ENCODE peak calls at places on chromosomes 3 and 15, in nine cellular contexts. Q, S, H, W, G, U, L, P and V are unnamed samples.

GRCh38 chr15:38144921-38145320 is 107.7 kb upstream of the SPRED1 start:
- DNase-seq in Q (no peak), S (peak), H (no peak), W (no peak), G (no peak), U (no peak), L (peak), P (no peak), V (peak)

GRCh38 chr15:75831806-75832102 is 11.5 kb upstream of the UBE2Q2 start:
- DNase-seq in Q (no peak), S (no peak), H (no peak), W (no peak), G (no peak), U (no peak), L (no peak), P (no peak), V (no peak)

GRCh38 chr3:132730891-132731580 is 8.8 kb upstream of the NPHP3 start:
- DNase-seq in Q (no peak), S (peak), H (no peak), W (no peak), G (no peak), U (no peak), L (peak), P (peak), V (no peak)

GRCh38 chr15:78680416-78681068 is 39.5 kb upstream of the CHRNB4 start:
- DNase-seq in Q (no peak), S (no peak), H (no peak), W (no peak), G (no peak), U (no peak), L (no peak), P (no peak), V (no peak)

GRCh38 chr3:169923189-169923588 is 11.8 kb downstream of the SAMD7 start:
- DNase-seq in Q (peak), S (peak), H (peak), W (no peak), G (peak), U (peak), L (peak), P (no peak), V (no peak)

GRCh38 chr3:51942603-51943450 is 664 bp downstream of the PARP3 start:
- DNase-seq in Q (peak), S (peak), H (peak), W (peak), G (peak), U (peak), L (peak), P (peak), V (peak)

GRCh38 chr15:57555270-57555669 is 36.4 kb upstream of the MYZAP start:
- DNase-seq in Q (no peak), S (no peak), H (no peak), W (no peak), G (no peak), U (no peak), L (peak), P (peak), V (peak)

GRCh38 chr3:179546814-179547241 is 15.9 kb upstream of the ACTL6A start:
- DNase-seq in Q (no peak), S (no peak), H (no peak), W (no peak), G (no peak), U (no peak), L (no peak), P (no peak), V (no peak)

GRCh38 chr3:152921351-152921750 is 86.4 kb downstream of the P2RY1 start:
- DNase-seq in Q (no peak), S (no peak), H (no peak), W (no peak), G (no peak), U (no peak), L (no peak), P (no peak), V (no peak)

GRCh38 chr3:141575879-141576743 is 89.3 kb downstream of the RASA2 start:
- DNase-seq in Q (no peak), S (peak), H (no peak), W (no peak), G (no peak), U (no peak), L (peak), P (peak), V (no peak)

GRCh38 chr3:46669191-46669999 is 24.1 kb downstream of the ALS2CL start:
- DNase-seq in Q (peak), S (no peak), H (no peak), W (peak), G (no peak), U (no peak), L (no peak), P (no peak), V (peak)

GRCh38 chr15:94266789-94267188 is 35.4 kb downstream of the MCTP2 start:
- DNase-seq in Q (no peak), S (no peak), H (no peak), W (no peak), G (no peak), U (no peak), L (no peak), P (no peak), V (no peak)

GRCh38 chr15:78211189-78211921 is 23.0 kb downstream of the ACSBG1 start:
- DNase-seq in Q (no peak), S (peak), H (no peak), W (no peak), G (no peak), U (no peak), L (no peak), P (no peak), V (no peak)

GRCh38 chr3:47008258-47008671 is 28.8 kb downstream of the NBEAL2 start:
- DNase-seq in Q (peak), S (no peak), H (no peak), W (peak), G (peak), U (no peak), L (no peak), P (no peak), V (peak)

GRCh38 chr3:78659386-78659987 is 1108.3 kb downstream of the ROBO1 start:
- DNase-seq in Q (peak), S (peak), H (no peak), W (no peak), G (no peak), U (no peak), L (no peak), P (peak), V (peak)

GRCh38 chr3:72892081-72892763 is 4.4 kb downstream of the GXYLT2 start:
- DNase-seq in Q (no peak), S (peak), H (no peak), W (peak), G (peak), U (no peak), L (peak), P (no peak), V (peak)

GRCh38 chr3:48474619-48475018 is 28.1 kb downstream of the ATRIP start:
- DNase-seq in Q (no peak), S (no peak), H (no peak), W (peak), G (no peak), U (no peak), L (no peak), P (no peak), V (peak)

GRCh38 chr3:59877679-59878427 is 828.0 kb upstream of the CFAP20DC start:
- DNase-seq in Q (no peak), S (no peak), H (no peak), W (no peak), G (no peak), U (no peak), L (peak), P (no peak), V (no peak)

GRCh38 chr3:142633073-142633472 is 36.9 kb downstream of the PLS1 start:
- DNase-seq in Q (no peak), S (no peak), H (no peak), W (no peak), G (no peak), U (no peak), L (no peak), P (no peak), V (no peak)

GRCh38 chr3:22685598-22685997 is 517.5 kb upstream of the UBE2E2 start:
- DNase-seq in Q (no peak), S (peak), H (no peak), W (no peak), G (no peak), U (no peak), L (no peak), P (no peak), V (no peak)

GRCh38 chr3:179589143-179589542 is 15.3 kb downstream of the MRPL47 start:
- DNase-seq in Q (no peak), S (peak), H (no peak), W (no peak), G (no peak), U (no peak), L (peak), P (peak), V (no peak)

GRCh38 chr3:115169808-115170207 is 22.7 kb upstream of the ZBTB20 start:
- DNase-seq in Q (no peak), S (peak), H (no peak), W (no peak), G (no peak), U (no peak), L (no peak), P (no peak), V (no peak)

GRCh38 chr15:63059573-63060216 is 17.1 kb downstream of the TPM1 start:
- DNase-seq in Q (no peak), S (no peak), H (no peak), W (no peak), G (no peak), U (no peak), L (no peak), P (no peak), V (no peak)

GRCh38 chr3:71051259-71051595 is 532.3 kb downstream of the FOXP1 start:
- DNase-seq in Q (no peak), S (no peak), H (no peak), W (no peak), G (no peak), U (no peak), L (no peak), P (no peak), V (no peak)

GRCh38 chr3:87491843-87492242 is 215.5 kb upstream of the POU1F1 start:
- DNase-seq in Q (no peak), S (no peak), H (no peak), W (no peak), G (no peak), U (no peak), L (no peak), P (no peak), V (no peak)

GRCh38 chr15:34084086-34084485 is 17.6 kb downstream of the EMC7 start:
- DNase-seq in Q (peak), S (peak), H (no peak), W (peak), G (peak), U (no peak), L (peak), P (no peak), V (peak)

GRCh38 chr3:50192689-50193141 is 1.3 kb downstream of the GNAT1 start:
- DNase-seq in Q (peak), S (peak), H (peak), W (no peak), G (peak), U (peak), L (no peak), P (peak), V (peak)

GRCh38 chr3:134430950-134431445 is 54.8 kb downstream of the ANAPC13 start:
- DNase-seq in Q (no peak), S (no peak), H (no peak), W (no peak), G (no peak), U (no peak), L (peak), P (no peak), V (no peak)

GRCh38 chr15:76358453-76358852 is 21.9 kb downstream of the ISL2 start:
- DNase-seq in Q (no peak), S (no peak), H (no peak), W (no peak), G (no peak), U (no peak), L (no peak), P (no peak), V (no peak)

GRCh38 chr3:191523099-191523498 is 62.1 kb downstream of the PYDC2 start:
- DNase-seq in Q (no peak), S (no peak), H (no peak), W (no peak), G (no peak), U (no peak), L (no peak), P (no peak), V (no peak)

GRCh38 chr3:11096266-11097135 is 57.8 kb upstream of the HRH1 start:
- DNase-seq in Q (peak), S (peak), H (peak), W (peak), G (peak), U (peak), L (peak), P (peak), V (peak)

GRCh38 chr15:101266034-101266433 is 11.3 kb downstream of the SELENOS start:
- DNase-seq in Q (no peak), S (peak), H (no peak), W (no peak), G (no peak), U (no peak), L (peak), P (no peak), V (no peak)

GRCh38 chr15:68352401-68353062 is 75.0 kb downstream of the FEM1B start:
- DNase-seq in Q (peak), S (peak), H (no peak), W (peak), G (peak), U (no peak), L (peak), P (peak), V (no peak)

GRCh38 chr15:31065824-31066223 is 35.7 kb downstream of the TRPM1 start:
- DNase-seq in Q (no peak), S (no peak), H (no peak), W (no peak), G (no peak), U (no peak), L (no peak), P (no peak), V (no peak)

GRCh38 chr15:42143866-42144625 is 12.4 kb downstream of the PLA2G4F start:
- DNase-seq in Q (no peak), S (no peak), H (no peak), W (peak), G (no peak), U (no peak), L (no peak), P (no peak), V (no peak)

GRCh38 chr15:45921376-45921775 is 286.5 kb downstream of the SQOR start:
- DNase-seq in Q (no peak), S (peak), H (no peak), W (no peak), G (no peak), U (peak), L (no peak), P (peak), V (no peak)

GRCh38 chr3:85572426-85572825 is 613.6 kb downstream of the CADM2 start:
- DNase-seq in Q (no peak), S (peak), H (no peak), W (no peak), G (no peak), U (no peak), L (peak), P (peak), V (no peak)

GRCh38 chr3:187987919-187988318 is 166.0 kb upstream of the LPP start:
- DNase-seq in Q (no peak), S (no peak), H (no peak), W (no peak), G (no peak), U (no peak), L (no peak), P (no peak), V (no peak)

GRCh38 chr3:135982404-135982761 is 16.9 kb downstream of the PPP2R3A start:
- DNase-seq in Q (no peak), S (no peak), H (no peak), W (no peak), G (no peak), U (no peak), L (peak), P (no peak), V (no peak)

DNA sequence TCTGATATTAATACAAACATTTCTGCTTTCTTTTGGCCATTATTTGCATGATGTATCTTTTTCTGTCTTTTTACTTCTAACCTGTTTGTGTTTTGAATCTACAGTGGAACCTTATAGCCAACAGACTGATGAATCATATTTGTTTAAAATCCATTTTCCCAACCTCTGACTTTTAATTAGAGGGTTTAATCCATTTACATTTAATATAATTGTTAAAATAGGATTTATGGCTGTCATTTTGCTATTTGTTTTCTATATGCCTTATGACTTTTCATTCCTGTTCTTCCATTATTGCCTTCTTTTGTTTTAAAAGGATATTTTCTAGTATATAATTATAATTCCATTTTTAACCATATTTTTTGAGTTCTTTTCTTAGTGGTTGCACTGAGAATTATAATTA is 286.1 kb downstream of the ZNF621 start:
- DNase-seq in Q (no peak), S (no peak), H (no peak), W (no peak), G (no peak), U (no peak), L (no peak), P (no peak), V (no peak)
- H3K27ac ChIP-seq in Q (no peak), S (no peak), H (no peak), W (no peak), G (no peak), U (no peak), L (no peak), P (no peak), V (no peak)

GRCh38 chr15:89758981-89759380 is 7.9 kb upstream of the MESP1 start:
- DNase-seq in Q (no peak), S (no peak), H (no peak), W (no peak), G (no peak), U (no peak), L (no peak), P (no peak), V (no peak)
- H3K27ac ChIP-seq in Q (no peak), S (no peak), H (no peak), W (no peak), G (no peak), U (no peak), L (no peak), P (no peak), V (no peak)

GRCh38 chr3:185825639-185826481 is 1.0 kb upstream of the IGF2BP2 start:
- DNase-seq in Q (peak), S (peak), H (peak), W (peak), G (peak), U (peak), L (no peak), P (peak), V (peak)
- H3K27ac ChIP-seq in Q (no peak), S (peak), H (peak), W (peak), G (peak), U (peak), L (peak), P (peak), V (peak)

DNA sequence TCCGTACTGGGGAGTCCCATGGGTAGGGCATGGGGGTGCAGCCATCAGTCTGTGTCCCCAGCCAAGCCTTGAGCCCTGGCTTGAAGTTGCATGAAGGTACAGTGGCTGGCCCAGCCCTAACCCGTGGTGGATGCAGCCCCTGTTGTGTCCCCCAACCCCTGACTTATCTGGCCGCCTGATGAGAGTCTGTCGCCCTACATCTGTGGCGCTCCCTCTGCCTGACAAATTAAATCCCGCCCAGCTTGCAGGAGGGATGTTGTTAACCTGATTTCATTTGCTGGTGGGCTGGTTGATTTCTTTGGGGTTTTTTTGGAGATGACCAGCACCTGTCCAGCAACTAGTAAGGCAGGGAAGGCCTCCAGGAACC is 186.1 kb downstream of the APBA2 start:
- DNase-seq in Q (no peak), S (no peak), H (no peak), W (peak), G (no peak), U (no peak), L (no peak), P (no peak), V (no peak)
- H3K27ac ChIP-seq in Q (no peak), S (no peak), H (no peak), W (no peak), G (no peak), U (no peak), L (no peak), P (no peak), V (no peak)

GRCh38 chr3:157573780-157574378 is 70.7 kb upstream of the VEPH1 start:
- DNase-seq in Q (no peak), S (peak), H (no peak), W (no peak), G (no peak), U (no peak), L (peak), P (no peak), V (no peak)
- H3K27ac ChIP-seq in Q (no peak), S (no peak), H (no peak), W (no peak), G (no peak), U (no peak), L (no peak), P (no peak), V (peak)

GRCh38 chr15:58877999-58878825 is 55.3 kb downstream of the SLTM start:
- DNase-seq in Q (no peak), S (no peak), H (no peak), W (no peak), G (no peak), U (no peak), L (no peak), P (no peak), V (no peak)
- H3K27ac ChIP-seq in Q (no peak), S (no peak), H (no peak), W (no peak), G (no peak), U (no peak), L (no peak), P (no peak), V (no peak)

GRCh38 chr3:119517112-119517511 is 18.8 kb downstream of the TIMMDC1 start:
- DNase-seq in Q (no peak), S (no peak), H (peak), W (no peak), G (no peak), U (no peak), L (no peak), P (no peak), V (no peak)
- H3K27ac ChIP-seq in Q (no peak), S (peak), H (peak), W (peak), G (no peak), U (peak), L (no peak), P (no peak), V (no peak)

DNA sequence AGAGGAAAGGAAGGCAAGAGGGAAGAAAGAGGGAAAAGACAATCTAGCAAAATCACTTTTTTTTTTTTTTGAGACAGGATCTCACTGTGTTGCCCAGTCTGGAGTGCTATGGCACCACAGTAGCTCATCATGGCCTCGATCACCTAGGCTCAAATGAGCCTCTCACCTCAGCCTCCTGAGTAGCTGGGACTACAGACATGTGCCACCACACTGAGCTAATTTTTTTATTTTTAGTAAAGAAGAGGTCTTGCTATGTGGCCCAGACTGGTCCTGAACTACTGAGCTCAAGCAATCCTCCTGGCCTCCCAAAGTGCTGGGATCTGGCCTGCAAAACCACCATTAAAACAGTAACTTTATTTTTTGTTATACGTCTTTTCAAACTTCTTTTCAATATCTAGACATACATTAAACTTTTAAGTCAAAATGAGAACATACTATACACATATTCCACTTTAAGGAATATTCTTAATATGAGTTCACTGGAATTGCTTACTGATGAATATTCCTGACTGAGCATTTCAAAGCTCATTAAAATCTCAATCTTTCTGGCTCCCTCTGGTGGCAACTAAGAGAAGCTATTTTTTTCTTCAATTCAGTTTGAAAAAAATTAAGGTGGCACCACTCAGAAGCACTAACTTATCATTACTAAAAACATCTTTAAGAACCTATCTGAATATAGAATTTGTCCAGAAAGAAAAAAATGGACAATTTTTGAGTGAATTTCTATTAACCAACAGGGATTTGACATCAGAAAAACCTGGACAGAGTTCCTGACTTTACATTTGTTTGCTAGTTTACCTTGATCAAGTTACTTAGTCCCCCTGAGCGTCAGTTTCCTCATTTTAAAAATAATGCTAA is 40.9 kb downstream of the UACA start:
- DNase-seq in Q (no peak), S (peak), H (no peak), W (no peak), G (no peak), U (no peak), L (peak), P (peak), V (peak)
- H3K27ac ChIP-seq in Q (no peak), S (peak), H (no peak), W (no peak), G (no peak), U (no peak), L (no peak), P (peak), V (peak)